ENCODE peak calls at places on chromosomes 12 and 14, in ten cellular contexts. J is neural crest cell; A is lower leg skin; M is fibroblast of the aortic adventitia; I is mammary epithelial cell; R is ascending aorta; C is CD4-positive, alpha-beta T cell; K is MM.1S; B is OCI-LY7; S is HL-60. Z is an unnamed sample.

GRCh38 chr14:102911991-102912761 is 10.3 kb upstream of the AMN start:
- DNase-seq in J (no peak), A (no peak), M (no peak), I (no peak), R (no peak), C (no peak), K (no peak), B (no peak), S (no peak), Z (no peak)

GRCh38 chr14:31992051-31992450 is 85.1 kb upstream of the ARHGAP5 start:
- DNase-seq in J (no peak), A (no peak), M (peak), I (peak), R (no peak), C (no peak), K (no peak), B (no peak), S (no peak), Z (no peak)

GRCh38 chr14:59161571-59162175 is 26.8 kb upstream of the DAAM1 start:
- DNase-seq in J (peak), A (no peak), M (peak), I (peak), R (peak), C (no peak), K (no peak), B (no peak), S (peak), Z (no peak)

GRCh38 chr12:52006726-52007157 is at the start of gene TAMALIN:
- DNase-seq in J (peak), A (peak), M (peak), I (no peak), R (no peak), C (peak), K (no peak), B (no peak), S (no peak), Z (peak)

GRCh38 chr14:103391048-103391447 is 5.8 kb downstream of the MARK3 start:
- DNase-seq in J (no peak), A (peak), M (peak), I (peak), R (no peak), C (peak), K (peak), B (peak), S (no peak), Z (no peak)

GRCh38 chr14:104285483-104285790 is 147.1 kb downstream of the KIF26A start:
- DNase-seq in J (no peak), A (no peak), M (no peak), I (no peak), R (no peak), C (no peak), K (no peak), B (no peak), S (no peak), Z (no peak)

GRCh38 chr12:113591480-113591971 is 119.9 kb upstream of the LHX5 start:
- DNase-seq in J (no peak), A (no peak), M (no peak), I (no peak), R (no peak), C (no peak), K (no peak), B (no peak), S (no peak), Z (no peak)

GRCh38 chr12:9710584-9711375 is 22.1 kb downstream of the CLECL1 start:
- DNase-seq in J (no peak), A (no peak), M (no peak), I (no peak), R (no peak), C (no peak), K (no peak), B (no peak), S (no peak), Z (no peak)

GRCh38 chr12:113058553-113058952 is 2.0 kb downstream of the DTX1 start:
- DNase-seq in J (no peak), A (no peak), M (no peak), I (no peak), R (no peak), C (no peak), K (no peak), B (peak), S (no peak), Z (no peak)

GRCh38 chr14:24130717-24131548 is 474 bp downstream of the FITM1 start:
- DNase-seq in J (no peak), A (no peak), M (no peak), I (no peak), R (no peak), C (no peak), K (no peak), B (no peak), S (no peak), Z (no peak)

GRCh38 chr12:88951860-88952483 is 371.7 kb upstream of the KITLG start:
- DNase-seq in J (no peak), A (no peak), M (no peak), I (no peak), R (no peak), C (no peak), K (no peak), B (no peak), S (no peak), Z (no peak)

GRCh38 chr14:22882529-22883190 is 362 bp upstream of the REM2 start:
- DNase-seq in J (peak), A (no peak), M (peak), I (peak), R (no peak), C (no peak), K (no peak), B (peak), S (no peak), Z (no peak)

GRCh38 chr14:90536092-90536491 is 139.3 kb downstream of the CALM1 start:
- DNase-seq in J (no peak), A (no peak), M (no peak), I (no peak), R (no peak), C (no peak), K (no peak), B (no peak), S (no peak), Z (no peak)

GRCh38 chr12:14563051-14563450 is 4.6 kb downstream of the PLBD1 start:
- DNase-seq in J (no peak), A (no peak), M (no peak), I (no peak), R (no peak), C (no peak), K (no peak), B (no peak), S (no peak), Z (no peak)

GRCh38 chr12:50220357-50221061 is 53.3 kb upstream of the CERS5 start:
- DNase-seq in J (no peak), A (no peak), M (peak), I (peak), R (no peak), C (no peak), K (peak), B (peak), S (no peak), Z (no peak)

GRCh38 chr14:22556021-22556989 is 32.7 kb downstream of the DAD1 start:
- DNase-seq in J (no peak), A (peak), M (no peak), I (peak), R (no peak), C (peak), K (peak), B (peak), S (peak), Z (peak)

GRCh38 chr14:64625363-64626232 is 75.8 kb downstream of the PPP1R36 start:
- DNase-seq in J (no peak), A (peak), M (no peak), I (no peak), R (no peak), C (no peak), K (no peak), B (no peak), S (no peak), Z (no peak)

GRCh38 chr12:93813972-93814821 is 137.0 kb downstream of the CRADD start:
- DNase-seq in J (no peak), A (peak), M (peak), I (no peak), R (peak), C (no peak), K (no peak), B (no peak), S (no peak), Z (no peak)

GRCh38 chr12:123232472-123232806 is 502 bp downstream of the MPHOSPH9 start:
- DNase-seq in J (no peak), A (peak), M (no peak), I (no peak), R (no peak), C (no peak), K (no peak), B (no peak), S (no peak), Z (no peak)

GRCh38 chr12:53046655-53047220 is 3.1 kb upstream of the TNS2 start:
- DNase-seq in J (peak), A (peak), M (peak), I (peak), R (peak), C (peak), K (peak), B (peak), S (peak), Z (peak)

GRCh38 chr12:52903855-52904508 is 894 bp downstream of the KRT8 start:
- DNase-seq in J (peak), A (no peak), M (no peak), I (peak), R (no peak), C (no peak), K (no peak), B (no peak), S (no peak), Z (peak)

GRCh38 chr12:26239508-26240328 is 44.3 kb downstream of the SSPN start:
- DNase-seq in J (no peak), A (peak), M (peak), I (peak), R (peak), C (no peak), K (no peak), B (no peak), S (peak), Z (no peak)

DNA sequence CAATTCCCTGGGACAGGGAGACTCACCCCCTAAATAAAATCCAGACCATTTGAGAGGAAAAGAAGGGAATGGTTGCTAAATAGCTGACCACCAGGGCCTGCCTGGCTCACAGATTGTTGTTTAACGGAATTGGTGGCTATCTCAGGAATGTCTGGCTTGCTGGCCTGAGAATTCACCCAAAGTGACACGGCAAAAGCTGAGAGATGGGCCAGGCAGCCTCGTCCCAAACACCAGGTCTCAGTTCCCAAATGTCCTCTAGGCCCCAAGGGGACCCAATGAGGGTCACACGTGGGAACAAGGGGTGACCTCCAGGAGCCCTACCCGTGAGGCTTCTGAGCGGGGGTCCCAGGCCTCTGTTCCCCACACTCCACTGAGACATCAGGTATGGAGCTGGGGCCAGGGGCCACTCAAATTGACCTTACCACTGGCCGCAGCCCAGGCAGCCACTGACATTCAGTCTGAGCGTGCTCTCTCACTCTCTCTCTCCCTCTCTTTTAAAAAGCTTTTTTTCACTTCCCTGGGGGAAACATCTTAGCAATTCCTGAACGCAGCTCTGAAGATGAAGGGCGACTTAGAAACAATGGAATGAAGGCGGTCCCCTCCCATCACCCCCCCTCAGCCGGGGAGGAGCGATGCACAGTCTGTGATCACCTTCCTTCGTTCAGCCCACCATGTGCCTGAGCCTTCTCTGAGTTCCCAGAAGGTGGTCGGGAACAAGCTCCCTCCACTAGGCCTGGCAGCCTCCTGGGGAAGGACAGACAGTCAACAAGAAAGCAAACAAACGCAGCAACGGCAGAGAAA is 131.2 kb downstream of the SCARB1 start:
- DNase-seq in J (no peak), A (no peak), M (peak), I (no peak), R (no peak), C (no peak), K (no peak), B (no peak), S (no peak), Z (no peak)
- TF ChIP-seq CTCF in J (no peak), A (no peak), M (no peak), I (no peak), R (no peak), C (no peak), K (no peak), B (no peak), S (no peak), Z (no peak)

GRCh38 chr12:104249898-104250297 is 34.3 kb downstream of the TXNRD1 start:
- DNase-seq in J (no peak), A (no peak), M (no peak), I (no peak), R (no peak), C (no peak), K (no peak), B (no peak), S (no peak), Z (no peak)
- TF ChIP-seq CTCF in J (no peak), A (no peak), M (no peak), I (no peak), R (no peak), C (no peak), K (no peak), B (no peak), S (no peak), Z (no peak)

DNA sequence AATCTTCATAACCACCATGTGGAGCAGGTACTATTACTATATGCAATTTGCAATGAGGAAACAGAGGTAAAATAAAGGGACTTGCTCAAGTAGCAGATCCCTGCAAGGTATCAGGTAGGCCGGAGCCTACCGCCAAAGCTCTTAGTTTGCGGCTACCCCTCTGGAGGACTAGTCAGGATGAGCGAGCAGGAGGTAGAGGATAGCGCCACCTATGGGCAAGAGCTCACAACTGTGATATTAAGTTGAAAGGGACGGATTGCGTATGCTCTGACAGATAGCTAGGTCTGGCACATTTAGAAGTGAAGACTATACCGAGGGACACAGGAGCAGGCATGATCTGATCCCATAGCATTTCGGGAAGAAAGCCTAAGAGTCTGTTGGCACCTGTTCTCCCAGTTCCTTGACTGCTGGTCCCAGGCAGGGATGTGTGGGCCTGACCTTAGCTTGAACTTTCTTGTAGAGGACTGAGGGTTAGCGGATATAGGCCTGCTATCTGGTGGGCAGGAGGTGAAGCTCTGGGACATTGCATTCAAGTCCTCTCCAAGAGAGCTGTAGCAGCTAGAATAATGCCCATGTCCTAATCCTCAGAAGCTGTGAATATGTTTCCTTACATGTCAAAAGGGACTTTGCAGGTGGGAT is 48.0 kb downstream of the SLC17A8 start:
- DNase-seq in J (peak), A (peak), M (peak), I (peak), R (no peak), C (no peak), K (peak), B (peak), S (peak), Z (no peak)
- TF ChIP-seq CTCF in J (peak), A (no peak), M (peak), I (peak), R (no peak), C (peak), K (peak), B (peak), S (peak), Z (no peak)

GRCh38 chr12:46559311-46559710 is 186.7 kb upstream of the SLC38A2 start:
- DNase-seq in J (no peak), A (no peak), M (peak), I (peak), R (no peak), C (no peak), K (no peak), B (no peak), S (no peak), Z (no peak)

GRCh38 chr12:46560078-46560477 is 187.5 kb upstream of the SLC38A2 start:
- DNase-seq in J (no peak), A (no peak), M (no peak), I (no peak), R (no peak), C (no peak), K (no peak), B (no peak), S (no peak), Z (no peak)

GRCh38 chr12:46557539-46558373 is 185.2 kb upstream of the SLC38A2 start:
- DNase-seq in J (no peak), A (no peak), M (peak), I (peak), R (no peak), C (no peak), K (no peak), B (no peak), S (no peak), Z (no peak)

GRCh38 chr12:46556820-46557524 is 184.4 kb upstream of the SLC38A2 start:
- DNase-seq in J (no peak), A (no peak), M (peak), I (peak), R (no peak), C (no peak), K (no peak), B (no peak), S (no peak), Z (no peak)

DNA sequence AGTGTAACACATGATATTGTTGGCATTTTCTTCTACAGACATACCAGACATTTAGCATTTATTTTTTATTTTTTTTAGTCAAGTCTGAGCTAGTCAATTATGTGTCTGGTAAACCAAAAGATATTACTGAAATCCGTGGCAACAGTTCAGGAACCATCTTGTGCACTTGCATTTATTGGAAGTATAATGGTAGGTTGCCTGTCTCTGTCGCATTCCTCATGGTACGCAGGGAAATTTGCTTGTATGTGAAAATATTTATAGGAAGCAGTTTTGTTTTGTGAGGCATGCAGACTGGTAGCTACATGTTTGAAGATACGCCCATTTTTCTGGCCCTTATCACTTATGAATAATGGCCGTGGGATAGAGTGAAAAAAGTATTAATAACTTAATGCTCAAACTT is 186.1 kb upstream of the SLC38A2 start:
- DNase-seq in J (no peak), A (no peak), M (peak), I (peak), R (no peak), C (no peak), K (no peak), B (no peak), S (no peak), Z (no peak)
- TF ChIP-seq CTCF in J (no peak), A (no peak), M (no peak), I (no peak), R (no peak), C (no peak), K (no peak), B (no peak), S (no peak), Z (no peak)

GRCh38 chr12:100738086-100738485 is 56.5 kb upstream of the ANO4 start:
- DNase-seq in J (no peak), A (no peak), M (no peak), I (no peak), R (no peak), C (no peak), K (no peak), B (no peak), S (no peak), Z (no peak)

GRCh38 chr12:100737168-100737567 is 57.4 kb upstream of the ANO4 start:
- DNase-seq in J (no peak), A (peak), M (no peak), I (no peak), R (no peak), C (no peak), K (no peak), B (no peak), S (no peak), Z (no peak)

GRCh38 chr12:100733817-100734593 is 60.6 kb upstream of the ANO4 start:
- DNase-seq in J (no peak), A (no peak), M (peak), I (peak), R (no peak), C (no peak), K (no peak), B (no peak), S (no peak), Z (no peak)
- TF ChIP-seq CTCF in J (peak), A (no peak), M (peak), I (peak), R (no peak), C (no peak), K (peak), B (no peak), S (peak), Z (no peak)

GRCh38 chr12:3677609-3678008 is 75.3 kb downstream of the CRACR2A start:
- DNase-seq in J (no peak), A (no peak), M (no peak), I (no peak), R (no peak), C (no peak), K (no peak), B (no peak), S (no peak), Z (no peak)
- TF ChIP-seq CTCF in J (no peak), A (no peak), M (no peak), I (no peak), R (no peak), C (no peak), K (no peak), B (peak), S (no peak), Z (no peak)

GRCh38 chr12:45284096-45284901 is 68.4 kb downstream of the ANO6 start:
- DNase-seq in J (no peak), A (no peak), M (peak), I (no peak), R (no peak), C (no peak), K (no peak), B (no peak), S (no peak), Z (no peak)
- TF ChIP-seq CTCF in J (peak), A (no peak), M (peak), I (no peak), R (no peak), C (no peak), K (no peak), B (no peak), S (no peak), Z (no peak)

GRCh38 chr14:100903672-100904185 is at the start of gene RTL1:
- DNase-seq in J (no peak), A (no peak), M (no peak), I (no peak), R (no peak), C (no peak), K (no peak), B (no peak), S (no peak), Z (no peak)

GRCh38 chr14:100902792-100903191 is 730 bp downstream of the RTL1 start:
- DNase-seq in J (no peak), A (no peak), M (no peak), I (no peak), R (no peak), C (no peak), K (no peak), B (no peak), S (no peak), Z (no peak)

GRCh38 chr14:100905166-100905565 is 1.6 kb upstream of the RTL1 start:
- DNase-seq in J (no peak), A (no peak), M (no peak), I (no peak), R (no peak), C (no peak), K (no peak), B (no peak), S (no peak), Z (no peak)

GRCh38 chr14:100906420-100906819 is 2.9 kb upstream of the RTL1 start:
- DNase-seq in J (no peak), A (no peak), M (no peak), I (no peak), R (no peak), C (no peak), K (no peak), B (peak), S (no peak), Z (no peak)

DNA sequence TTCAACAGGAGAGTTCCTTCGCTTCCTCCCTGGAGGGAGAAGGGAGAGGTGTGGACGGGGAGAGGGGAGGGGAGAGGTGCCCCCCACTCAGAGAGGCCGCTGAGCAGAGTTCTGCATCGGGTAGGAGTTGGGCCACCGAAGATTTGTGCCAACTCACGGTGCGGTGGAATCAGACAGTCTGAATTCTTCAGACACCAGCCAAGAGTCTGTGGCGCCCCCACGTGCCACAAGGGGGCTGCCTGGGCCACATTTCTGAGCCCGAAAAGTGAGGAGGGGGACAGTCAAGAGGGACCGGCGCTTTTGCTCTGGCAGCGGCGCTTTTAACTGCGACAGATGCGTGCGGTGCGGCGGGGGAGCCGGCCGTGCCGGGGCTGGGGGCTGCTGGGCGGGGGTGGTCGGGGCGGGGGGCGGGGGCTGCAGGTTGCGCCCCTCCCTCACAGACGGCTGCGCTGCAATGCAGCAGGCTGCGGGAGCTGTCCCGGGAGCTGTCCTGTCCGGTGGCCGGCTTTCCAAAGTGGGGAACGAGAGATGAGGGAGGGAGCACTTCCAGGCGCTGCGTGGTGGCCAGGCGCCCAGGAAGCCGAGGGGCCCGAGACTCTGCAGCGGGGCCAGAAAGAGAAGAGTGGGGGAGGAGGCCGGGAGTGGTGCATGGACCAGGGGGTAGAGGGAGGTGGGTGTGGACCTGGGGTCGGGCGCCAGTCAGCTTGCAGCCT is 941 bp upstream of the RTL1 start:
- DNase-seq in J (peak), A (peak), M (no peak), I (no peak), R (no peak), C (no peak), K (no peak), B (no peak), S (no peak), Z (no peak)
- TF ChIP-seq CTCF in J (peak), A (no peak), M (peak), I (peak), R (no peak), C (no peak), K (no peak), B (peak), S (no peak), Z (no peak)

Z was measured in activated B cell treated with CpG ODN at 0.5 μM for 24 hours.